ENCODE peak calls at places on chromosome 19, in ten cellular contexts. P, W, T, B, K, V, G, F, U and Q are unnamed samples.
A peak's percentile ranks its signal among the peaks of the same experiment; 100 is the strongest.

GRCh38 chr19:13689050-13689449 is 75.3 kb upstream of the MRI1 start:
- DNase-seq in T (no peak), K (peak; percentile 51), B (no peak), F (peak; percentile 5), W (no peak), P (no peak), V (peak; percentile 53), G (no peak), U (no peak), Q (no peak)

GRCh38 chr19:3146677-3147100 is 10.9 kb downstream of the GNA15 start:
- DNase-seq in T (peak; percentile 65), F (peak; percentile 64), G (no peak), K (no peak), W (no peak), V (no peak), P (peak; percentile 51), U (no peak), B (peak; percentile 65), Q (peak; percentile 53)

GRCh38 chr19:16112778-16113177 is 1.1 kb downstream of the RAB8A start:
- DNase-seq in G (no peak), P (no peak), V (no peak), T (no peak), F (no peak), B (no peak), K (no peak), W (no peak), U (no peak), Q (no peak)

GRCh38 chr19:8504171-8504570 is 1.7 kb upstream of the PRAM1 start:
- DNase-seq in T (no peak), K (no peak), W (no peak), U (no peak), F (no peak), B (no peak), G (no peak), P (no peak), V (no peak), Q (no peak)

GRCh38 chr19:48644839-48645651 is 942 bp downstream of the CA11 start:
- DNase-seq in V (peak; percentile 50), W (peak; percentile 76), K (peak; percentile 81), B (peak; percentile 62), F (peak; percentile 80), G (no peak), U (no peak), T (peak; percentile 90), P (peak; percentile 58), Q (peak; percentile 61)

GRCh38 chr19:17511724-17512573 is 500 bp downstream of the PGLS start:
- DNase-seq in V (peak; percentile 73), P (peak; percentile 71), K (peak; percentile 82), G (peak; percentile 74), T (peak; percentile 95), W (peak; percentile 91), U (peak; percentile 51), B (peak; percentile 76), F (peak; percentile 90), Q (peak; percentile 75)

GRCh38 chr19:3293560-3293959 is 69.1 kb downstream of the CELF5 start:
- DNase-seq in V (no peak), U (no peak), W (no peak), F (no peak), B (no peak), G (no peak), T (no peak), P (no peak), K (no peak), Q (no peak)

GRCh38 chr19:17197666-17198065 is 17.5 kb upstream of the USE1 start:
- DNase-seq in F (no peak), G (no peak), K (no peak), W (no peak), B (no peak), T (no peak), U (no peak), V (no peak), P (no peak), Q (no peak)

GRCh38 chr19:1577090-1577928 is 9.2 kb upstream of the MEX3D start:
- DNase-seq in U (no peak), B (no peak), V (no peak), G (no peak), K (no peak), T (no peak), P (no peak), W (no peak), F (no peak), Q (no peak)

GRCh38 chr19:13847033-13847899 is 29.7 kb upstream of the NANOS3 start:
- DNase-seq in K (peak; percentile 98), B (peak; percentile 80), P (peak; percentile 79), V (peak; percentile 92), W (peak; percentile 95), F (peak; percentile 87), U (no peak), G (peak; percentile 85), T (peak; percentile 99), Q (peak; percentile 81)

GRCh38 chr19:8517551-8518442 is 3.8 kb upstream of the ZNF414 start:
- DNase-seq in T (no peak), F (peak; percentile 21), P (peak; percentile 64), W (no peak), G (peak; percentile 22), B (no peak), U (no peak), V (no peak), K (peak; percentile 81), Q (peak; percentile 54)

GRCh38 chr19:57583104-57583520 is 833 bp upstream of the ZIK1 start:
- DNase-seq in B (no peak), P (no peak), G (no peak), V (no peak), W (no peak), T (no peak), K (no peak), F (no peak), U (no peak), Q (no peak)

GRCh38 chr19:18915639-18916038 is 3.5 kb downstream of the COPE start:
- DNase-seq in G (no peak), U (no peak), P (no peak), F (peak; percentile 45), V (no peak), B (no peak), T (no peak), W (no peak), K (peak; percentile 62), Q (no peak)

GRCh38 chr19:6551607-6552450 is 21.0 kb downstream of the TNFSF9 start:
- DNase-seq in V (no peak), P (peak; percentile 49), G (peak; percentile 37), F (peak; percentile 68), U (no peak), T (peak; percentile 65), K (peak; percentile 35), W (no peak), B (peak; percentile 34), Q (peak; percentile 40)

GRCh38 chr19:5960005-5961001 is 17.6 kb downstream of the RANBP3 start:
- DNase-seq in U (no peak), V (no peak), P (no peak), B (no peak), G (no peak), T (peak; percentile 73), K (no peak), W (no peak), F (no peak), Q (no peak)

GRCh38 chr19:13260883-13261653 is 110.9 kb downstream of the IER2 start:
- DNase-seq in P (no peak), F (peak; percentile 43), G (no peak), B (no peak), W (no peak), K (peak; percentile 97), T (no peak), V (peak; percentile 98), U (no peak), Q (no peak)

GRCh38 chr19:13441810-13442512 is 64.3 kb downstream of the CACNA1A start:
- DNase-seq in T (peak; percentile 57), F (peak; percentile 6), B (peak; percentile 4), V (peak; percentile 58), W (no peak), G (no peak), K (peak; percentile 60), P (peak; percentile 12), U (no peak), Q (peak; percentile 14)

GRCh38 chr19:4064551-4065260 is 2.0 kb downstream of the ZBTB7A start:
- DNase-seq in V (no peak), B (no peak), U (no peak), P (peak; percentile 35), G (peak; percentile 41), W (no peak), T (peak; percentile 82), K (peak; percentile 65), F (no peak), Q (no peak)

GRCh38 chr19:51324082-51324481 is 12.6 kb downstream of the IGLON5 start:
- DNase-seq in T (no peak), U (no peak), K (no peak), P (no peak), B (no peak), W (no peak), G (no peak), F (no peak), V (no peak), Q (no peak)

GRCh38 chr19:39173502-39173991 is 23.2 kb upstream of the NCCRP1 start:
- DNase-seq in T (peak; percentile 17), K (no peak), V (no peak), F (no peak), B (no peak), P (no peak), G (no peak), U (no peak), W (no peak), Q (no peak)

GRCh38 chr19:18203408-18203862 is 407 bp downstream of the RAB3A start:
- DNase-seq in T (peak; percentile 85), B (no peak), F (no peak), V (peak; percentile 28), K (peak; percentile 55), G (no peak), U (no peak), W (peak; percentile 59), P (no peak), Q (no peak)

GRCh38 chr19:2231621-2232221 is 4.4 kb downstream of the PLEKHJ1 start:
- DNase-seq in B (no peak), G (no peak), W (no peak), P (no peak), T (no peak), F (no peak), V (no peak), U (no peak), K (peak; percentile 33), Q (no peak)

GRCh38 chr19:1065606-1066109 is 1.3 kb upstream of the ARHGAP45 start:
- DNase-seq in T (no peak), P (no peak), V (no peak), B (no peak), K (no peak), U (no peak), G (no peak), F (no peak), W (peak; percentile 72), Q (no peak)

GRCh38 chr19:53467138-53467502 is 413 bp upstream of the ZNF813 start:
- DNase-seq in V (no peak), B (no peak), K (no peak), W (peak; percentile 35), G (no peak), T (peak; percentile 70), P (no peak), U (no peak), F (no peak), Q (no peak)

GRCh38 chr19:54448037-54448773 is 794 bp upstream of the LENG8 start:
- DNase-seq in K (peak; percentile 84), B (peak; percentile 25), F (peak; percentile 35), G (no peak), P (peak; percentile 35), W (peak; percentile 63), U (no peak), V (no peak), T (peak; percentile 85), Q (no peak)

GRCh38 chr19:6091771-6092291 is 18.5 kb downstream of the RFX2 start:
- DNase-seq in T (no peak), B (no peak), P (no peak), U (no peak), F (no peak), W (no peak), V (no peak), G (no peak), K (peak; percentile 68), Q (no peak)

GRCh38 chr19:18100710-18101109 is 3.1 kb downstream of the MAST3 start:
- DNase-seq in P (no peak), W (no peak), B (no peak), V (no peak), U (no peak), T (no peak), F (no peak), G (no peak), K (no peak), Q (no peak)

GRCh38 chr19:29866011-29866410 is 54.2 kb downstream of the CCNE1 start:
- DNase-seq in U (no peak), G (no peak), P (no peak), F (no peak), K (no peak), B (no peak), W (no peak), V (no peak), T (no peak), Q (no peak)